ENCODE peak calls at places on chromosomes 1 and 21, in eight cellular contexts. U is A549, P is WTC11, O is H1, F is K562, R is GM12878, N is SK-N-SH, E is HepG2. C is an unnamed sample.

GRCh38 chr1:32114420-32114819 is 6.6 kb downstream of the KPNA6 start:
- DNase-seq in E (no peak), F (no peak), P (no peak), U (no peak), R (no peak), N (no peak), O (no peak), C (no peak)

GRCh38 chr1:239354211-239354610 is 32.2 kb upstream of the CHRM3 start:
- DNase-seq in N (no peak), F (no peak), O (no peak), E (no peak), P (no peak), R (no peak), U (no peak), C (no peak)

GRCh38 chr1:71770121-71770520 is 512.2 kb downstream of the NEGR1 start:
- DNase-seq in O (no peak), U (no peak), E (no peak), N (no peak), R (no peak), F (no peak), P (no peak), C (peak)

GRCh38 chr1:218711021-218711420 is 365.9 kb downstream of the TGFB2 start:
- DNase-seq in E (no peak), P (no peak), F (no peak), R (no peak), O (no peak), U (peak), N (no peak), C (peak)

GRCh38 chr1:106952766-106953165 is 103.7 kb upstream of the PRMT6 start:
- DNase-seq in N (no peak), U (no peak), P (no peak), R (no peak), O (no peak), E (no peak), F (no peak), C (peak)

GRCh38 chr1:107936498-107937481 is 28.2 kb downstream of the VAV3 start:
- DNase-seq in O (peak), P (peak), U (no peak), E (no peak), R (no peak), F (no peak), N (no peak), C (peak)

GRCh38 chr1:179228783-179229213 is 679 bp downstream of the ABL2 start:
- DNase-seq in O (no peak), F (peak), E (peak), U (peak), R (no peak), N (peak), P (peak), C (peak)

GRCh38 chr1:53084589-53084971 is 22.6 kb downstream of the PODN start:
- DNase-seq in O (no peak), E (no peak), R (no peak), F (no peak), U (no peak), N (no peak), P (no peak), C (no peak)

GRCh38 chr21:15062566-15062965 is 2.2 kb downstream of the NRIP1 start:
- DNase-seq in O (no peak), F (no peak), E (no peak), R (no peak), P (no peak), N (no peak), U (peak), C (no peak)

GRCh38 chr21:15059397-15059796 is 5.4 kb downstream of the NRIP1 start:
- DNase-seq in F (no peak), U (no peak), P (no peak), O (no peak), R (no peak), E (no peak), N (no peak), C (no peak)

GRCh38 chr21:15061747-15062146 is 3.1 kb downstream of the NRIP1 start:
- DNase-seq in E (no peak), O (no peak), U (no peak), F (no peak), N (no peak), P (no peak), R (no peak), C (no peak)

GRCh38 chr21:15060776-15061175 is 4.0 kb downstream of the NRIP1 start:
- DNase-seq in F (peak), N (no peak), O (no peak), R (no peak), P (no peak), E (no peak), U (no peak), C (peak)

DNA sequence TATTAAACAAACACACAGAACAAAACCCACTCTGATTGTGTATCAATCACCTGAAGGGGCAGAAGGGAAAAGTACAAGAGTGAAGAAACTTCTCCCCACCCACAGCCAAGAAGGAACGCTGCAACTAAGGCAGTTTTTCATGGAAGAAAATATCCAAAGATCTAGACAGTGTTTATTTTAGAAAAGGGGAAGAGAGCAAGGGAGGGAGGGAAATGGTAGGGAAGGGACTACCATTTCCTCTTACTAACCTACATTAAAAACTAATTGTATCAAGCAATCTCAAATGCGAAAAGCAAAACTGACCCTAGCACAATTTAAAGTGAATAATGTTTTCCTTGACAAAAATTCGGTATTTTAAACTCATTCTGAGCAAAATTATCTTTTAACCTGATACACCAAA is 3.5 kb downstream of the NRIP1 start:
- DNase-seq in E (no peak), P (no peak), O (no peak), F (no peak), N (no peak), R (no peak), U (no peak), C (no peak)
- TF ChIP-seq USF2 in E (no peak), P (no peak), O (no peak), F (no peak), N (no peak), R (no peak), U (no peak), C (no peak)

DNA sequence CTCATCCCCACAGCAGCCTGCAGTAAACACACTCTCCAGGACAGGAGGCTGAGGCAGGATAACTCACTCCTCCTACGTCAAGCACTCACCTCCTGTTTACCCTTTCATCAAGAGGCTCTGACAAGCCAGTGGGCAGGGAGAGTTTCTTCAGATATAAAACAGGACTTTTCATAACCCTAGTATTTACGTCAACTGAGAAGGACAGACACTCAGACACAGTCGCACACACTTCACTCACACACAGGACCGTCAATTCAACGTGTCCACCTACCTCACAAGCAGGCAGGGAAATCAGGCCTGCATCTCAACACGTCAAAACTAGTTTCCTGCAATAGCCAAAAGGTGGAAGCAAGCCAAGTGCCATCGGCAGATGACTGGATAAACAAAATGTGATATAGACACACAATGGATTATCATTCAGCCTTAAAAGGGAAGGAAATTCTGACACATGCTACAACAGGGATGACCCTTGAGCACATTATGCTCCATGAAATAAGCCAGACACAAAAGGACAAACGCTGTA is 48.6 kb downstream of the ITPKB start:
- DNase-seq in N (peak), P (no peak), O (no peak), R (no peak), F (no peak), U (no peak), E (no peak), C (peak)
- TF ChIP-seq USF2 in N (no peak), P (no peak), O (no peak), R (no peak), F (no peak), U (no peak), E (no peak), C (no peak)

DNA sequence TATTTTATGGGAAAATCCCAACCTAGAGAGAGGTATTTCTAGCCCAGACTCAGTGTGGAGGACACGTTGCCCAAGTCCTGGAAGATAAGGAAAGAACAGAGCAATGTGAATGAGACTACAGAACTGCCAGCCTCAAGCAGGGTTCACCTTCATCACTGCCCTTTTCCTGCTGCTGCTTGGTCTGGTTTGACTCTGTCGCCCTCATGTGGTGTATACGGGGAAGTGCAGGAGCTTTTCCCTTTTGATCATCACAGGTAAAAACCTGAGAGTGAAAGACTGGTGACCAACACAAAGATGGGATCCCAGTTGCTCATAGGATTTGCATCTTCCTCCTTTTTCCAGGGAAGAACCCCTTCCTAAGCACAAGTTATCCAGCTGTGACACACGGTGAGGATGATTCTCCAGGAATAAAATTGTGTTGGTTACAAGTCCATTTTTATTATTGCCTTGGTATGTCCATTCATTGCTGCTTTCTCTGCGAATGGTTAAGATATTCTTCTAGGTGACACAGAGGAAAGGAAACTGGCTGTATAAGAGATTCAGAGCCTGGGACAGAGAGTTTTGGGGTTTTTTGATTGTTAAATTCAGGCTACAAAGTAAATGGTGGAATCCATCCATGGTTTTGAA is 89.5 kb upstream of the CD53 start:
- DNase-seq in F (peak), O (no peak), R (no peak), N (peak), P (peak), E (peak), U (peak), C (peak)
- TF ChIP-seq USF2 in F (no peak), O (no peak), R (no peak), N (no peak), P (no peak), E (no peak), U (no peak), C (no peak)

DNA sequence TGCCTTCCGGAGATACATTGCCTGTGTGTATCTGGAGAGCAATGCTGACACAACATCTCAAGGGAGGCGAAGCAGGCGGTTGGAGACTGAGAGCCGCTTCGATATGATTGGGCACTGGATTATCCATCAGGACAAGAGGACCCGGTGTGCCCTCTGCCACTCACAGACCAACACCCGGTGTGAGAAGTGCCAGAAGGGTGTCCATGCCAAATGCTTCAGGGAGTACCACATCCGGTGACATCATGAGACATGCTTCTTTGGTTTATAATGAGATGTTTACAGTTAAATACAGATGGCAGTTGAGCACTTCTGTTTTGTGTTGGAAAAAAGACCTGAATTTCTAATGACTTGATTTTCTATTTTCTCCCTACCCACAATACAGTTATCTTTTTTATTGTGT is 12.1 kb downstream of the PGBD2 start:
- DNase-seq in U (no peak), R (no peak), P (no peak), O (no peak), N (no peak), F (no peak), E (no peak), C (no peak)
- TF ChIP-seq USF2 in U (no peak), R (no peak), P (no peak), O (no peak), N (no peak), F (no peak), E (no peak), C (no peak)

DNA sequence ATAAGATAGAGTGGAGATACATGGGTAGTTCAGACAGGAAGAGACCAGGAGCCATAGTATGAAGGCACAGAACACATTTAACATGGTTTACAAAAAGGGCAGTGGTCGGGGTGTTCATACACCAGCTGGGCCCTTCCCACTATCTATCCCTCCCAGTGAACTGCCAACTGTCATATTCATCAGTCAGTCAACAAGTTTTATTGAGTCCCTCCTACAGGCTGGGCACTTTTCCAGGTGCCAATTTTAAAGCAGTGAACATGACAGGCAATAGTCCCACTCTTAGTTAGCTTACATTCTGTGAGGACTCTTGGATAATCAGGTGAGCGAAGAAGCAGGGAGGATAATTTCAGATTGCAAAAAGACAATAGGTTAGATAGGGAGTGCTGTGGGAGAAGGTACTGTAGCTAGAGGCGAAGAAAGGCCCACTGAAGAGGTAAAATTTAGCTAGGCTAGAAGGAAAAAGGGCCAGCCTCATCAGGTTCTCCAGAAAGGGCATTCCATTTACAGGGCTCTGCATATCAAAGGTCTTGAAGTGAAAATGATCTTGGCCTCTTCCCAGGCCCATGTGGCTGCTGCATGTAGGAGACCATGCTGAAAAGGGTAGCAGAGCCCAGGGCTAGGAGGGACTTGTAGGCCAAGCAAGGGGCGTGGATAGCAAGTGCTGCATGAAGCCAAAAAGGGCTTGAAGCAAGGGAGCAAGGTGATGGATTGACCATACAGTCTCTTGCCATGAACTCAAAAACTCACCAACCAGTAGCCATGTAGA is 274.7 kb upstream of the SNX7 start:
- DNase-seq in F (no peak), O (no peak), N (no peak), U (no peak), P (no peak), R (no peak), E (no peak), C (no peak)
- TF ChIP-seq USF2 in F (no peak), O (no peak), N (no peak), U (no peak), P (no peak), R (no peak), E (no peak), C (no peak)

GRCh38 chr21:41894511-41894910 is 15.4 kb upstream of the PRDM15 start:
- DNase-seq in N (no peak), U (no peak), E (no peak), R (no peak), P (no peak), F (no peak), O (no peak), C (no peak)
- TF ChIP-seq USF2 in N (no peak), U (no peak), E (no peak), R (no peak), P (no peak), F (no peak), O (no peak), C (no peak)

GRCh38 chr1:1066403-1067283 is 7.5 kb downstream of the RNF223 start:
- DNase-seq in P (no peak), U (no peak), E (no peak), N (no peak), F (no peak), R (no peak), O (no peak), C (no peak)

GRCh38 chr1:1068077-1068373 is 6.1 kb downstream of the RNF223 start:
- DNase-seq in F (peak), P (no peak), N (no peak), O (no peak), R (no peak), E (no peak), U (no peak), C (no peak)

GRCh38 chr1:1068374-1069060 is 5.6 kb downstream of the RNF223 start:
- DNase-seq in E (no peak), N (no peak), P (peak), U (no peak), F (no peak), O (no peak), R (no peak), C (no peak)

GRCh38 chr1:1069061-1069710 is 4.9 kb downstream of the RNF223 start:
- DNase-seq in E (peak), F (peak), U (peak), P (peak), N (peak), R (peak), O (peak), C (peak)

GRCh38 chr1:1067284-1068076 is 6.6 kb downstream of the RNF223 start:
- DNase-seq in U (no peak), E (no peak), P (no peak), R (no peak), F (no peak), N (no peak), O (no peak), C (no peak)
- TF ChIP-seq USF2 in U (no peak), E (no peak), P (no peak), R (no peak), F (no peak), N (no peak), O (no peak), C (no peak)

C was measured in IMR-90.